ENCODE peak calls at places on chromosomes 11 and 22, in ten cellular contexts. D is EH; Z is CD4-positive, alpha-beta T cell; A is RWPE1; Y is stimulated activated CD8-positive, alpha-beta memory T cell treated with anti-CD3 and anti-CD28 coated beads, Interleukin-7, amount 100 ng/mL, for 48 hours; P is DMS53; I is NCI-H69; Q is Ammon's horn; U is activated naive CD8-positive, alpha-beta T cell treated with anti-CD3 and anti-CD28 coated beads, Interleukin-2, amount 50 U/mL, for 24 hours; H is RPMI7951. T is an unnamed sample.

GRCh38 chr11:122706689-122707088 is 51.2 kb downstream of the UBASH3B start:
- DNase-seq in A (no peak), I (no peak), Y (no peak), H (peak; percentile 61), U (no peak), Z (no peak), D (peak; percentile 90), P (no peak), Q (no peak), T (peak; percentile 59)

GRCh38 chr11:9852465-9852864 is 188.6 kb downstream of the SWAP70 start:
- DNase-seq in H (no peak), I (peak; percentile 13), D (peak; percentile 56), Y (no peak), Q (no peak), Z (no peak), A (no peak), U (no peak), P (no peak), T (no peak)

GRCh38 chr11:130786987-130787688 is 129.1 kb downstream of the SNX19 start:
- DNase-seq in I (no peak), D (peak; percentile 69), P (no peak), U (no peak), H (no peak), Q (no peak), Y (no peak), A (peak; percentile 62), Z (no peak), T (no peak)

GRCh38 chr11:47846998-47847397 is 1.2 kb downstream of the NUP160 start:
- DNase-seq in Y (no peak), P (no peak), Q (no peak), A (no peak), Z (no peak), D (no peak), U (no peak), H (no peak), I (no peak), T (no peak)

GRCh38 chr11:80103149-80103859 is 662.5 kb upstream of the TENM4 start:
- DNase-seq in U (no peak), I (no peak), P (peak; percentile 75), Z (no peak), D (peak; percentile 97), A (peak; percentile 75), Q (no peak), H (peak; percentile 93), Y (no peak), T (peak; percentile 94)

GRCh38 chr22:42500164-42500835 is 19.3 kb downstream of the RRP7A start:
- DNase-seq in Y (peak; percentile 73), A (peak; percentile 90), P (peak; percentile 10), I (no peak), Z (peak; percentile 84), D (peak; percentile 77), Q (peak; percentile 93), H (peak; percentile 35), U (peak; percentile 84), T (no peak)

GRCh38 chr11:94314064-94314463 is 9.7 kb downstream of the IZUMO1R start:
- DNase-seq in P (no peak), Z (no peak), A (no peak), D (no peak), U (no peak), Q (no peak), Y (no peak), H (peak; percentile 41), I (no peak), T (no peak)

GRCh38 chr11:26964335-26964734 is 29.6 kb upstream of the FIBIN start:
- DNase-seq in I (no peak), Y (no peak), P (no peak), Q (no peak), A (no peak), U (no peak), Z (no peak), D (no peak), H (no peak), T (no peak)

GRCh38 chr22:30062934-30063333 is 17.3 kb upstream of the HORMAD2 start:
- DNase-seq in Q (no peak), Z (no peak), D (no peak), I (no peak), P (no peak), A (no peak), Y (no peak), U (no peak), H (no peak), T (no peak)

GRCh38 chr22:45785458-45785857 is 113.8 kb downstream of the ATXN10 start:
- DNase-seq in Q (no peak), D (peak; percentile 26), P (peak; percentile 90), U (no peak), Z (no peak), Y (no peak), I (peak; percentile 9), H (no peak), A (peak; percentile 42), T (no peak)

GRCh38 chr22:41382610-41383009 is 868 bp downstream of the TEF start:
- DNase-seq in A (no peak), H (no peak), Z (no peak), U (peak; percentile 8), D (peak; percentile 15), P (no peak), Y (no peak), I (peak; percentile 60), Q (peak; percentile 41), T (no peak)

GRCh38 chr11:72875736-72876135 is 61.5 kb downstream of the ATG16L2 start:
- DNase-seq in H (no peak), D (no peak), P (no peak), Z (no peak), Q (no peak), A (no peak), U (no peak), I (no peak), Y (no peak), T (no peak)

GRCh38 chr11:20000393-20001134 is 159.7 kb downstream of the DBX1 start:
- DNase-seq in Z (no peak), Y (no peak), A (no peak), D (no peak), P (peak; percentile 97), I (peak; percentile 100), H (no peak), Q (peak; percentile 72), U (no peak), T (no peak)

GRCh38 chr11:1919428-1920127 is at the start of gene TNNT3:
- DNase-seq in P (no peak), Z (no peak), Q (no peak), I (no peak), A (no peak), H (no peak), U (no peak), Y (no peak), D (no peak), T (no peak)

GRCh38 chr11:6321961-6322362 is 1.7 kb upstream of the CAVIN3 start:
- DNase-seq in P (peak; percentile 77), I (peak; percentile 92), D (peak; percentile 78), H (peak; percentile 75), A (peak; percentile 76), Q (no peak), Y (no peak), U (peak; percentile 25), Z (no peak), T (no peak)

GRCh38 chr22:38618258-38618657 is 37.9 kb downstream of the FAM227A start:
- DNase-seq in Y (no peak), Q (no peak), U (no peak), H (no peak), P (no peak), Z (no peak), D (no peak), A (no peak), I (no peak), T (no peak)

GRCh38 chr11:121930004-121930965 is 185.7 kb downstream of the BLID start:
- DNase-seq in I (peak; percentile 71), A (no peak), Z (no peak), Y (no peak), D (peak; percentile 32), U (no peak), Q (peak; percentile 52), H (peak; percentile 32), P (peak; percentile 14), T (no peak)

GRCh38 chr11:72534859-72535547 is 100.7 kb upstream of the CLPB start:
- DNase-seq in Y (no peak), Q (no peak), D (peak; percentile 54), Z (no peak), I (no peak), A (no peak), H (no peak), U (no peak), P (peak; percentile 27), T (peak; percentile 3)

GRCh38 chr11:114049050-114049449 is 10.5 kb upstream of the ZBTB16 start:
- DNase-seq in I (peak; percentile 34), Q (no peak), A (no peak), P (no peak), D (no peak), Y (no peak), H (no peak), U (no peak), Z (no peak), T (no peak)

GRCh38 chr11:113896156-113896879 is 8.3 kb upstream of the HTR3B start:
- DNase-seq in A (peak; percentile 31), U (peak; percentile 16), H (peak; percentile 34), Q (peak; percentile 68), Z (peak; percentile 36), P (peak; percentile 65), Y (no peak), I (peak; percentile 90), D (peak; percentile 43), T (no peak)

GRCh38 chr22:25839755-25840154 is 97.8 kb downstream of the MYO18B start:
- DNase-seq in Z (no peak), H (peak; percentile 4), A (no peak), Y (no peak), U (no peak), Q (no peak), I (no peak), P (no peak), D (no peak), T (no peak)

GRCh38 chr11:96125400-96125799 is 201.5 kb upstream of the MTMR2 start:
- DNase-seq in Z (no peak), Q (no peak), P (no peak), H (no peak), I (no peak), U (no peak), Y (no peak), D (no peak), A (no peak), T (no peak)

GRCh38 chr11:65112551-65113360 is 1.1 kb downstream of the TM7SF2 start:
- DNase-seq in D (peak; percentile 32), Y (no peak), H (no peak), U (peak; percentile 82), P (peak; percentile 84), Q (peak; percentile 45), A (no peak), Z (peak; percentile 79), I (peak; percentile 86), T (no peak)

T was measured in AG04449.